ENCODE peak calls at places on chromosomes 5 and 9, in nine cellular contexts. One of them, this sample, is unnamed.

GRCh38 chr5:116395178-116395577 is 179.4 kb downstream of the SEMA6A start:
- DNase-seq in OCI-LY7: no peak
- DNase-seq in esophagus squamous epithelium: no peak
- DNase-seq in kidney: no peak
- DNase-seq in upper lobe of right lung: no peak
- DNase-seq in mucosa of descending colon: no peak
- DNase-seq in psoas muscle: no peak
- DNase-seq in CD8-positive, alpha-beta T cell: no peak
- DNase-seq in right atrium auricular region: no peak
- DNase-seq in this sample: no peak

GRCh38 chr9:121999556-121999955 is 93.6 kb downstream of the TTLL11 start:
- DNase-seq in OCI-LY7: no peak
- DNase-seq in esophagus squamous epithelium: no peak
- DNase-seq in kidney: no peak
- DNase-seq in upper lobe of right lung: no peak
- DNase-seq in mucosa of descending colon: no peak
- DNase-seq in psoas muscle: no peak
- DNase-seq in CD8-positive, alpha-beta T cell: no peak
- DNase-seq in right atrium auricular region: peak; percentile 5
- DNase-seq in this sample: no peak

GRCh38 chr5:89827388-89827787 is 582.2 kb downstream of the CETN3 start:
- DNase-seq in OCI-LY7: no peak
- DNase-seq in esophagus squamous epithelium: no peak
- DNase-seq in kidney: no peak
- DNase-seq in upper lobe of right lung: no peak
- DNase-seq in mucosa of descending colon: no peak
- DNase-seq in psoas muscle: no peak
- DNase-seq in CD8-positive, alpha-beta T cell: no peak
- DNase-seq in right atrium auricular region: no peak
- DNase-seq in this sample: no peak

GRCh38 chr9:90562229-90562628 is 80.4 kb downstream of the DIRAS2 start:
- DNase-seq in OCI-LY7: no peak
- DNase-seq in esophagus squamous epithelium: no peak
- DNase-seq in kidney: no peak
- DNase-seq in upper lobe of right lung: no peak
- DNase-seq in mucosa of descending colon: no peak
- DNase-seq in psoas muscle: no peak
- DNase-seq in CD8-positive, alpha-beta T cell: no peak
- DNase-seq in right atrium auricular region: no peak
- DNase-seq in this sample: no peak

GRCh38 chr5:98997000-98997399 is 68.2 kb upstream of the CHD1 start:
- DNase-seq in OCI-LY7: no peak
- DNase-seq in esophagus squamous epithelium: no peak
- DNase-seq in kidney: no peak
- DNase-seq in upper lobe of right lung: no peak
- DNase-seq in mucosa of descending colon: no peak
- DNase-seq in psoas muscle: no peak
- DNase-seq in CD8-positive, alpha-beta T cell: no peak
- DNase-seq in right atrium auricular region: no peak
- DNase-seq in this sample: no peak

GRCh38 chr9:95185931-95186330 is 131.6 kb downstream of the FANCC start:
- DNase-seq in OCI-LY7: no peak
- DNase-seq in esophagus squamous epithelium: no peak
- DNase-seq in kidney: no peak
- DNase-seq in upper lobe of right lung: no peak
- DNase-seq in mucosa of descending colon: no peak
- DNase-seq in psoas muscle: no peak
- DNase-seq in CD8-positive, alpha-beta T cell: no peak
- DNase-seq in right atrium auricular region: no peak
- DNase-seq in this sample: no peak

GRCh38 chr5:125372694-125373621 is 626.5 kb upstream of the ZNF608 start:
- DNase-seq in OCI-LY7: peak; percentile 4
- DNase-seq in esophagus squamous epithelium: no peak
- DNase-seq in kidney: no peak
- DNase-seq in upper lobe of right lung: no peak
- DNase-seq in mucosa of descending colon: no peak
- DNase-seq in psoas muscle: no peak
- DNase-seq in CD8-positive, alpha-beta T cell: no peak
- DNase-seq in right atrium auricular region: no peak
- DNase-seq in this sample: no peak

GRCh38 chr9:125746017-125746773 is 978 bp upstream of the PBX3 start:
- DNase-seq in OCI-LY7: peak; percentile 98
- DNase-seq in esophagus squamous epithelium: peak; percentile 54
- DNase-seq in kidney: peak; percentile 98
- DNase-seq in upper lobe of right lung: peak; percentile 98
- DNase-seq in mucosa of descending colon: peak; percentile 96
- DNase-seq in psoas muscle: peak; percentile 95
- DNase-seq in CD8-positive, alpha-beta T cell: peak; percentile 89
- DNase-seq in right atrium auricular region: peak; percentile 93
- DNase-seq in this sample: peak; percentile 94

GRCh38 chr5:150320048-150320555 is 17.4 kb upstream of the ARSI start:
- DNase-seq in OCI-LY7: no peak
- DNase-seq in esophagus squamous epithelium: no peak
- DNase-seq in kidney: peak; percentile 82
- DNase-seq in upper lobe of right lung: no peak
- DNase-seq in mucosa of descending colon: no peak
- DNase-seq in psoas muscle: peak; percentile 76
- DNase-seq in CD8-positive, alpha-beta T cell: no peak
- DNase-seq in right atrium auricular region: peak; percentile 92
- DNase-seq in this sample: no peak

GRCh38 chr5:12772276-12772675 is 868.0 kb upstream of the CTNND2 start:
- DNase-seq in OCI-LY7: no peak
- DNase-seq in esophagus squamous epithelium: no peak
- DNase-seq in kidney: no peak
- DNase-seq in upper lobe of right lung: no peak
- DNase-seq in mucosa of descending colon: no peak
- DNase-seq in psoas muscle: no peak
- DNase-seq in CD8-positive, alpha-beta T cell: no peak
- DNase-seq in right atrium auricular region: no peak
- DNase-seq in this sample: no peak

GRCh38 chr5:107820339-107820880 is 149.7 kb upstream of the EFNA5 start:
- DNase-seq in OCI-LY7: no peak
- DNase-seq in esophagus squamous epithelium: no peak
- DNase-seq in kidney: no peak
- DNase-seq in upper lobe of right lung: no peak
- DNase-seq in mucosa of descending colon: no peak
- DNase-seq in psoas muscle: no peak
- DNase-seq in CD8-positive, alpha-beta T cell: no peak
- DNase-seq in right atrium auricular region: no peak
- DNase-seq in this sample: no peak

GRCh38 chr9:3043369-3043768 is 199.5 kb upstream of the PUM3 start:
- DNase-seq in OCI-LY7: no peak
- DNase-seq in esophagus squamous epithelium: no peak
- DNase-seq in kidney: no peak
- DNase-seq in upper lobe of right lung: no peak
- DNase-seq in mucosa of descending colon: no peak
- DNase-seq in psoas muscle: no peak
- DNase-seq in CD8-positive, alpha-beta T cell: no peak
- DNase-seq in right atrium auricular region: no peak
- DNase-seq in this sample: no peak

GRCh38 chr5:151596839-151597539 is 5.9 kb upstream of the FAT2 start:
- DNase-seq in OCI-LY7: no peak
- DNase-seq in esophagus squamous epithelium: no peak
- DNase-seq in kidney: no peak
- DNase-seq in upper lobe of right lung: no peak
- DNase-seq in mucosa of descending colon: no peak
- DNase-seq in psoas muscle: no peak
- DNase-seq in CD8-positive, alpha-beta T cell: no peak
- DNase-seq in right atrium auricular region: no peak
- DNase-seq in this sample: no peak

GRCh38 chr5:138568061-138568824 is 7.0 kb downstream of the HSPA9 start:
- DNase-seq in OCI-LY7: no peak
- DNase-seq in esophagus squamous epithelium: no peak
- DNase-seq in kidney: no peak
- DNase-seq in upper lobe of right lung: no peak
- DNase-seq in mucosa of descending colon: no peak
- DNase-seq in psoas muscle: no peak
- DNase-seq in CD8-positive, alpha-beta T cell: no peak
- DNase-seq in right atrium auricular region: no peak
- DNase-seq in this sample: no peak

GRCh38 chr9:19699757-19700156 is 89.1 kb downstream of the SLC24A2 start:
- DNase-seq in OCI-LY7: no peak
- DNase-seq in esophagus squamous epithelium: no peak
- DNase-seq in kidney: no peak
- DNase-seq in upper lobe of right lung: no peak
- DNase-seq in mucosa of descending colon: no peak
- DNase-seq in psoas muscle: no peak
- DNase-seq in CD8-positive, alpha-beta T cell: no peak
- DNase-seq in right atrium auricular region: no peak
- DNase-seq in this sample: no peak

GRCh38 chr5:111511174-111512025 is 935 bp downstream of the STARD4 start:
- DNase-seq in OCI-LY7: peak; percentile 44
- DNase-seq in esophagus squamous epithelium: no peak
- DNase-seq in kidney: no peak
- DNase-seq in upper lobe of right lung: no peak
- DNase-seq in mucosa of descending colon: no peak
- DNase-seq in psoas muscle: no peak
- DNase-seq in CD8-positive, alpha-beta T cell: no peak
- DNase-seq in right atrium auricular region: no peak
- DNase-seq in this sample: no peak

GRCh38 chr5:168346417-168346816 is 55.0 kb downstream of the WWC1 start:
- DNase-seq in OCI-LY7: no peak
- DNase-seq in esophagus squamous epithelium: no peak
- DNase-seq in kidney: no peak
- DNase-seq in upper lobe of right lung: no peak
- DNase-seq in mucosa of descending colon: no peak
- DNase-seq in psoas muscle: no peak
- DNase-seq in CD8-positive, alpha-beta T cell: no peak
- DNase-seq in right atrium auricular region: no peak
- DNase-seq in this sample: no peak

GRCh38 chr5:173464813-173465212 is 136.6 kb upstream of the STC2 start:
- DNase-seq in OCI-LY7: no peak
- DNase-seq in esophagus squamous epithelium: no peak
- DNase-seq in kidney: no peak
- DNase-seq in upper lobe of right lung: no peak
- DNase-seq in mucosa of descending colon: no peak
- DNase-seq in psoas muscle: no peak
- DNase-seq in CD8-positive, alpha-beta T cell: no peak
- DNase-seq in right atrium auricular region: no peak
- DNase-seq in this sample: no peak

GRCh38 chr9:129319076-129319937 is 141.2 kb upstream of the IER5L start:
- DNase-seq in OCI-LY7: no peak
- DNase-seq in esophagus squamous epithelium: no peak
- DNase-seq in kidney: peak; percentile 69
- DNase-seq in upper lobe of right lung: peak; percentile 63
- DNase-seq in mucosa of descending colon: no peak
- DNase-seq in psoas muscle: no peak
- DNase-seq in CD8-positive, alpha-beta T cell: no peak
- DNase-seq in right atrium auricular region: peak; percentile 52
- DNase-seq in this sample: no peak

DNA sequence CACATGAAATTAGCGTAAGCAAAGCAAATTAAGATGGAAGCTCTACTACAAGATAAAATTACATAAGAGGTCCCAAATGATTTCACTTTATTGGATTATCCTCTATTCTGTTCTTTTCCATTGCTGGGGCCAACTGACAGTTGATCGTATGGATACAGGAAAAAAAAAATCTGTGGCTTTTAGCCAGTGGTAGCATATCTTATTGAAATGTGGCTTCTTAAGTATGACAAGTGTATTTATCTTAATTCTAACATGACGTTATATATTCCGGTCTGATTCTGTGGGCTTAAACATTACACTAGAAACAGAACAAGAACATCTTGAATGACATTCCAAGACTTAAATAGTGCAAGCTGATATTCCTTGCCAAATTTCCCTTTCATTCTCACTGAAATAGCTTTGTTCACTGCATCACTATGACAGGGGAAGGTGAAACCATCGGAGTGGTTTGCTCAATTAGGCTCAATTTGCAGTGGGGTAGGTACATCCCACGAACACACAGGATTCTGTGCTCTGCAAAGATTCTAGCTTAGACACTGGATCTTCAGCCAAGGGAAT is 117.9 kb downstream of the INSYN2B start:
- DNase-seq in OCI-LY7: no peak
- DNase-seq in esophagus squamous epithelium: no peak
- DNase-seq in kidney: no peak
- DNase-seq in upper lobe of right lung: no peak
- DNase-seq in mucosa of descending colon: no peak
- DNase-seq in psoas muscle: no peak
- DNase-seq in CD8-positive, alpha-beta T cell: no peak
- DNase-seq in right atrium auricular region: no peak
- DNase-seq in this sample: no peak
- H3K36me3 ChIP-seq in OCI-LY7: no peaks in the 10 kb centered on the region
- H3K36me3 ChIP-seq in esophagus squamous epithelium: no peaks in the 10 kb centered on the region
- H3K36me3 ChIP-seq in kidney: no peaks in the 10 kb centered on the region
- H3K36me3 ChIP-seq in upper lobe of right lung: no peaks in the 10 kb centered on the region
- H3K36me3 ChIP-seq in mucosa of descending colon: no peaks in the 10 kb centered on the region
- H3K36me3 ChIP-seq in psoas muscle: no peaks in the 10 kb centered on the region
- H3K36me3 ChIP-seq in CD8-positive, alpha-beta T cell: peaks cover 4% of the 10 kb centered on the region
- H3K36me3 ChIP-seq in right atrium auricular region: no peaks in the 10 kb centered on the region
- H3K36me3 ChIP-seq in this sample: peaks cover 3% of the 10 kb centered on the region

GRCh38 chr5:32713396-32714381 is 2.6 kb downstream of the NPR3 start:
- DNase-seq in OCI-LY7: no peak
- DNase-seq in esophagus squamous epithelium: no peak
- DNase-seq in kidney: peak; percentile 81
- DNase-seq in upper lobe of right lung: peak; percentile 72
- DNase-seq in mucosa of descending colon: no peak
- DNase-seq in psoas muscle: peak; percentile 45
- DNase-seq in CD8-positive, alpha-beta T cell: no peak
- DNase-seq in right atrium auricular region: no peak
- DNase-seq in this sample: peak; percentile 9
- TF ChIP-seq CTCF in OCI-LY7: no peak
- TF ChIP-seq CTCF in esophagus squamous epithelium: no peak
- TF ChIP-seq CTCF in kidney: no peak
- TF ChIP-seq CTCF in upper lobe of right lung: no peak
- TF ChIP-seq CTCF in mucosa of descending colon: no peak
- TF ChIP-seq CTCF in psoas muscle: no peak
- TF ChIP-seq CTCF in CD8-positive, alpha-beta T cell: no peak
- TF ChIP-seq CTCF in right atrium auricular region: no peak
- TF ChIP-seq CTCF in this sample: no peak

GRCh38 chr5:134561871-134562296 is 36.4 kb downstream of the JADE2 start:
- DNase-seq in OCI-LY7: peak; percentile 47
- DNase-seq in esophagus squamous epithelium: no peak
- DNase-seq in kidney: peak; percentile 77
- DNase-seq in upper lobe of right lung: no peak
- DNase-seq in mucosa of descending colon: no peak
- DNase-seq in psoas muscle: peak; percentile 63
- DNase-seq in CD8-positive, alpha-beta T cell: no peak
- DNase-seq in right atrium auricular region: no peak
- DNase-seq in this sample: no peak
- H3K36me3 ChIP-seq in OCI-LY7: peaks cover 85% of the 10 kb centered on the region
- H3K36me3 ChIP-seq in esophagus squamous epithelium: peaks cover 46% of the 10 kb centered on the region
- H3K36me3 ChIP-seq in kidney: peaks cover 77% of the 10 kb centered on the region
- H3K36me3 ChIP-seq in upper lobe of right lung: peaks cover 85% of the 10 kb centered on the region
- H3K36me3 ChIP-seq in mucosa of descending colon: peaks cover 9% of the 10 kb centered on the region
- H3K36me3 ChIP-seq in psoas muscle: no peaks in the 10 kb centered on the region
- H3K36me3 ChIP-seq in CD8-positive, alpha-beta T cell: peaks cover 74% of the 10 kb centered on the region
- H3K36me3 ChIP-seq in right atrium auricular region: peaks cover 76% of the 10 kb centered on the region
- H3K36me3 ChIP-seq in this sample: peaks cover 68% of the 10 kb centered on the region

DNA sequence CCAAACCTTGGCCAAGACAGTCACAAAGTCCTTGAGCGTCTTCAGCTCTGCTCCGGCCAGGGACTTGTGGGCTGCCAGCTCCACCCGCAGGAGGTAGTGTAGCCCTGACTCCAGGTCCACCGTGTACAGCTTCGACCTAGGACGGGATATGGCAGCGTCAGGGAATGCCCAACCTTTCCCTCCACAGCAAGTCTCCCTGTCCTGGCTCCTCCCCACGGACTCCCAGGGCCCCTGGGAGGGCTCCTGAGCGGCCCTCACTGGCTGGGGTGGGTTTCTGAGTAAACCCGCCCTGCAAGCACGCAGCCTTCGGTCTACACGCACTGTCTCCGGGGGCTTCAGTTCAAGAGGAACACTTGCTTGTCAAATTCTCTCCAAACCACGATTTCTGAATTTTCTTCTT is 13.7 kb upstream of the LHX3 start:
- DNase-seq in OCI-LY7: no peak
- DNase-seq in esophagus squamous epithelium: no peak
- DNase-seq in kidney: no peak
- DNase-seq in upper lobe of right lung: no peak
- DNase-seq in mucosa of descending colon: no peak
- DNase-seq in psoas muscle: no peak
- DNase-seq in CD8-positive, alpha-beta T cell: no peak
- DNase-seq in right atrium auricular region: no peak
- DNase-seq in this sample: no peak
- TF ChIP-seq CTCF in OCI-LY7: no peak
- TF ChIP-seq CTCF in esophagus squamous epithelium: no peak
- TF ChIP-seq CTCF in kidney: no peak
- TF ChIP-seq CTCF in upper lobe of right lung: no peak
- TF ChIP-seq CTCF in mucosa of descending colon: no peak
- TF ChIP-seq CTCF in psoas muscle: no peak
- TF ChIP-seq CTCF in CD8-positive, alpha-beta T cell: no peak
- TF ChIP-seq CTCF in right atrium auricular region: no peak
- TF ChIP-seq CTCF in this sample: no peak